ENCODE peak calls at places on chromosome 2, in eight cellular contexts. A, U, K, W, B, S, O and F are unnamed samples.

GRCh38 chr2:74530239-74531161 is 767 bp downstream of the HTRA2 start:
- DNase-seq in A (peak), U (no peak), K (peak), W (peak), B (peak), S (peak), O (no peak), F (peak)

GRCh38 chr2:9300214-9300613 is 93.6 kb downstream of the ASAP2 start:
- DNase-seq in A (no peak), U (no peak), K (no peak), W (no peak), B (no peak), S (no peak), O (no peak), F (no peak)

GRCh38 chr2:16745466-16745865 is 79.8 kb upstream of the CYRIA start:
- DNase-seq in A (no peak), U (no peak), K (no peak), W (peak), B (no peak), S (no peak), O (peak), F (no peak)

GRCh38 chr2:241009601-241010530 is 11.4 kb downstream of the SNED1 start:
- DNase-seq in A (no peak), U (no peak), K (peak), W (peak), B (peak), S (peak), O (no peak), F (peak)

GRCh38 chr2:234953116-234954031 is 1.6 kb downstream of the SH3BP4 start:
- DNase-seq in A (no peak), U (no peak), K (peak), W (peak), B (peak), S (no peak), O (no peak), F (peak)

GRCh38 chr2:55012648-55013484 is 37.4 kb downstream of the RTN4 start:
- DNase-seq in A (no peak), U (no peak), K (no peak), W (no peak), B (no peak), S (no peak), O (no peak), F (no peak)

GRCh38 chr2:112530728-112531127 is 11.5 kb upstream of the POLR1B start:
- DNase-seq in A (no peak), U (no peak), K (no peak), W (no peak), B (no peak), S (no peak), O (no peak), F (no peak)

GRCh38 chr2:95015261-95015918 is 10.1 kb upstream of the MAL start:
- DNase-seq in A (no peak), U (no peak), K (no peak), W (peak), B (no peak), S (no peak), O (no peak), F (no peak)

GRCh38 chr2:22194218-22194617 is 1070.5 kb downstream of the TDRD15 start:
- DNase-seq in A (no peak), U (no peak), K (no peak), W (no peak), B (no peak), S (no peak), O (no peak), F (no peak)

GRCh38 chr2:84493494-84493893 is 22.8 kb upstream of the DNAH6 start:
- DNase-seq in A (no peak), U (peak), K (no peak), W (peak), B (peak), S (peak), O (no peak), F (peak)

GRCh38 chr2:58271826-58272225 is 30.7 kb upstream of the FANCL start:
- DNase-seq in A (no peak), U (no peak), K (no peak), W (no peak), B (no peak), S (no peak), O (no peak), F (no peak)

GRCh38 chr2:140658766-140659165 is 1472.0 kb downstream of the LRP1B start:
- DNase-seq in A (no peak), U (peak), K (no peak), W (no peak), B (no peak), S (no peak), O (no peak), F (no peak)

GRCh38 chr2:134250840-134251461 is 2.9 kb upstream of the MGAT5 start:
- DNase-seq in A (no peak), U (no peak), K (no peak), W (no peak), B (no peak), S (no peak), O (no peak), F (no peak)

GRCh38 chr2:225041210-225041870 is 928 bp downstream of the DOCK10 start:
- DNase-seq in A (no peak), U (peak), K (no peak), W (peak), B (no peak), S (peak), O (no peak), F (peak)